ENCODE peak calls at places on chromosomes 16 and 17, in four cellular contexts. U, G, J and Z are unnamed samples. For H3K4me1, the result is how much of the 10 kb centered on the place peaks cover.

GRCh38 chr17:47072881-47073280 is 93.8 kb upstream of the RPRML start:
- DNase-seq in U (no peak), G (no peak), J (no peak), Z (peak)

GRCh38 chr17:73609688-73610210 is 34.5 kb downstream of the SDK2 start:
- DNase-seq in G (no peak), J (no peak), U (no peak), Z (no peak)

GRCh38 chr16:65500919-65501318 is 379.1 kb upstream of the CDH11 start:
- DNase-seq in J (no peak), U (no peak), G (no peak), Z (no peak)

GRCh38 chr17:8875957-8876356 is 8.5 kb upstream of the PIK3R6 start:
- DNase-seq in G (no peak), J (no peak), U (no peak), Z (no peak)

GRCh38 chr16:87006789-87007745 is 310.1 kb downstream of the C16orf95 start:
- DNase-seq in U (no peak), G (no peak), J (no peak), Z (no peak)

GRCh38 chr17:74592087-74592990 is at the start of gene CD300LD:
- DNase-seq in J (no peak), U (no peak), G (no peak), Z (no peak)

GRCh38 chr16:66286527-66286926 is 80.0 kb upstream of the CDH5 start:
- DNase-seq in G (no peak), J (no peak), U (no peak), Z (no peak)

GRCh38 chr16:87628940-87629339 is 26.6 kb downstream of the JPH3 start:
- DNase-seq in U (no peak), G (no peak), J (no peak), Z (no peak)

GRCh38 chr16:89952551-89952950 is 4.0 kb downstream of the DEF8 start:
- DNase-seq in U (no peak), G (no peak), J (no peak), Z (no peak)

GRCh38 chr17:82240506-82241182 is 11.8 kb downstream of the SLC16A3 start:
- DNase-seq in J (no peak), G (no peak), U (peak), Z (no peak)

GRCh38 chr17:73323622-73324455 is 12.0 kb upstream of the CDC42EP4 start:
- DNase-seq in J (peak), U (peak), G (no peak), Z (no peak)

GRCh38 chr16:66519482-66519881 is 30.4 kb downstream of the TK2 start:
- DNase-seq in U (no peak), J (no peak), G (no peak), Z (no peak)

GRCh38 chr17:45431531-45432404 is 902 bp downstream of the ARHGAP27 start:
- DNase-seq in J (peak), U (peak), G (peak), Z (peak)

GRCh38 chr17:28716740-28717577 is 709 bp downstream of the RAB34 start:
- DNase-seq in G (peak), J (peak), U (no peak), Z (peak)

GRCh38 chr17:48068491-48068961 is 20.4 kb downstream of the NFE2L1 start:
- DNase-seq in J (peak), U (no peak), G (no peak), Z (no peak)

GRCh38 chr17:81405382-81406005 is 10.2 kb downstream of the BAHCC1 start:
- DNase-seq in U (peak), J (peak), G (no peak), Z (peak)

GRCh38 chr17:61806941-61807340 is 56.4 kb downstream of the BRIP1 start:
- DNase-seq in J (no peak), U (no peak), G (no peak), Z (no peak)

DNA sequence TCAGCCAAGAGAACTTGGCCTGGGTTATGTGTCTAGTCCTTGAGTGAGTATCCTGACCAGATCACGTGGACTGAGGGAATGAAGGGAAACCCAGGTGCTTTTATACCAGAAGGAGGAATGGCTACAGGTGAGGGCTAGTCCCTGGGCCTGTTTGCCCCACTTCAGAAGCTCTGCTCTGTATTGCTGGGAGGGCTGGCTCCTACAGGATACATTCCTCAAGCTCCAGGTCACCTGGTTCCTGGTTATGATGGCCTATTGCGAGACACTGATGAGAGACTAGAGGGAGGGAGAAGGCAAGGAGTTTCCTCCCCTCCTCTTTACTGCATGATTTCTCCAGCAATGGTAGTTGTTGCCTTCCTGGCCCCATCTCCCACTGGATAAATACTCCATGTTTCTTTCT is 19.0 kb upstream of the SMG8 start:
- DNase-seq in G (no peak), U (no peak), J (no peak), Z (no peak)
- H3K4me1 ChIP-seq in G (under half), U (under half), J (under half), Z (under half)

DNA sequence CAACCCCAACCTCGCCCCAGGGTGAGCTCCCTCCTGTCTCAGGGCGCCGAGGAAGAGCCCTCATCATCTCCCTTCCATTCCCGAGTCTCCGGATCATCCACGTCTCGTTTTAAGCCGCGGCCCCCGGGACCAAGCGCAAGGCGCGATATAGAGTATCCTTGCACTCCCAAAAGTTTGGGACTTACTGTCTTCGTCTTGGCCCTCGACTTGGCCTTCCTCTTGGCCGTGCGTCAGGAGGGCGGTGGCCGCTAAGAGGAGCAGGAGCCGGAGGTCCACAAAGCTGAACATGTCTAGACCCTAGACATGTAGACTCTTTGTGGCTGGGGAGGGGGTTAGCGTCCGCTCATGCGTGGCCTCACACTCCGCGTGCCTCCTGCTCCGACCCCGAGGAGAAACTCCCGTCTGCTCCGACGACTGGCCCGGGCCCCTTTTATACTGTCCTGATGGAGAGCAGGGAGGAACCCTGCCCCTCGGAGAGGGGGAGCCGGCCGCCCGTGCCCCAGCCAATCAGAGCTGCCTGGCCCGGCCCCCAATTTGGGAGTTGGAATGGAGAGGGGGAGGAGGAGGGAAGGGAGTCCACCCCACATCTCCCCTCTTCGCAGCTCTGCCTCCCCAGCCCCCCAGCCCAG is at the start of gene COL1A1:
- DNase-seq in J (peak), G (no peak), U (peak), Z (peak)
- H3K4me1 ChIP-seq in J (under half), G (under half), U (under half), Z (under half)

GRCh38 chr16:24741862-24742261 is 12.4 kb downstream of the TNRC6A start:
- DNase-seq in G (no peak), J (no peak), U (no peak), Z (no peak)

GRCh38 chr16:24737916-24738594 is 8.6 kb downstream of the TNRC6A start:
- DNase-seq in U (no peak), G (no peak), J (no peak), Z (no peak)

GRCh38 chr16:24736758-24737157 is 7.3 kb downstream of the TNRC6A start:
- DNase-seq in U (peak), J (no peak), G (peak), Z (no peak)

GRCh38 chr16:24737391-24737871 is 8.0 kb downstream of the TNRC6A start:
- DNase-seq in U (no peak), J (no peak), G (no peak), Z (no peak)

GRCh38 chr16:24738895-24739294 is 9.4 kb downstream of the TNRC6A start:
- DNase-seq in J (no peak), U (no peak), G (no peak), Z (no peak)
- H3K4me1 ChIP-seq in J (under half), U (under half), G (under half), Z (under half)

DNA sequence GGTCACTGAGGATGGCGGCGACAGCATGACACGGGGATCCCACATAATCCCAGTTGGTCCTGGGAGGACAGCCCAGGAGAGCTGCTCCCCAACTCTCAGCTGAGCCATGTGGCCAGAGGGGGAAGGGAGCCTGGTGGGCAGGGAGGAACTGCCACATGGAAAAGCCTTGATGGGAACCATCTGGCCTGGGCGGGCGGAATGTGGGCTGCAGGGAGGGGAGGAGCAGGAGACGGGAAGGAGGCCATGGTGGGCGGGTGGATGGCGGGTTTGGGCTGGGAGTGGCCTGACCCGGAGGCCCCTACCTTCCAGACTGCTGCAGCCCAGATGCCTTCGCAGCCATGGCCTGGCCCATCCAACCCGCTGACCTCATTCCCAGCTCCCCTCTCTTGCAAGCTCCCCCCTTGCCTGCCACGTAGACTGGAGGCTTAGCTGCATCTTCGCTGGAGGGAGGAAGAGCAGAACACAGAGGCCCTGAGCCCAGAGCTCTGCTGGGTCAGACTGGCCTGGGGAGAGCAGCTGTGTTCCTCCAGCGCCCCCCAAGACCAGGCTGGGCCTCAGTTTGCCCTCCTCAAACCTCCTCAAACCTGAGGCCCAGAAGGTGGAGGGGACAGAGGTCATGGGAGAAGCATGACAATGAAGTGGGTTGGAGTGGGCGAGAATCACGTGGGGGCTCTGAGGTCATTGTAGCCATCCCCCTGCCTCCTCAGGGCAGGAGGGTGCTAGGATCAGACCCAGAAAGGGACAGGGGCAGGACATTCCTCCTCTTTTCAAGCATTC is 8.2 kb upstream of the COL1A1 start:
- DNase-seq in G (peak), J (peak), U (peak), Z (peak)
- H3K4me1 ChIP-seq in G (under half), J (half or more), U (under half), Z (under half)

GRCh38 chr16:14629612-14629918 is 495 bp downstream of the PARN start:
- DNase-seq in U (no peak), G (no peak), J (no peak), Z (no peak)

GRCh38 chr16:14635394-14636145 is 2.8 kb downstream of the BFAR start:
- DNase-seq in J (peak), G (no peak), U (no peak), Z (peak)

GRCh38 chr16:14632693-14633569 is at the start of gene BFAR:
- DNase-seq in G (peak), J (peak), U (peak), Z (peak)

GRCh38 chr16:14629919-14630619 is at the start of gene PARN:
- DNase-seq in U (peak), G (peak), J (peak), Z (peak)

GRCh38 chr16:14634389-14634725 is 1.6 kb downstream of the BFAR start:
- DNase-seq in U (no peak), G (no peak), J (no peak), Z (no peak)
- H3K4me1 ChIP-seq in U (under half), G (under half), J (under half), Z (under half)

DNA sequence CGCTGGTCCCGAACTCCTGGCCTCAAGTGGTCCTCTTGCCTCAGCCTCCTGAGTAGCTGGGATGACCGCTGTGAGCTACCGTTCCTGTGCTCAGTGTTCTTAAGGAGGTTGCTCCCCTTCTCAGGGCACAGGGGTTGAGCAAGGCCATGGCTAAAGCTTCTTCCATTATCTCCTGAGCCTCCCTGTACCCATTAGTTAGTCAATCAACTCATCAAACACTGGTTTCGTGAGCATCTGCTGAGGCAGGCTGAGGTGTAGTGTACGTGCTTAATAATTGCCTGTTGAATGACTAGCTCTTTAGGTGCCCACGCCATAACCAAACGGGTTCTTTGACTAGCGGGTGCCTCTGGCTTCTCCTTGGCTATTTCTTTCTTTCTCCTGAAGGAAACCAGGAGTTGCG is 11.7 kb downstream of the SGCA start:
- DNase-seq in U (no peak), G (no peak), J (no peak), Z (no peak)
- H3K4me1 ChIP-seq in U (under half), G (under half), J (under half), Z (under half)

GRCh38 chr17:2061441-2061797 is 6.5 kb downstream of the HIC1 start:
- DNase-seq in J (no peak), G (no peak), U (peak), Z (no peak)

GRCh38 chr17:2062571-2063183 is 7.8 kb downstream of the HIC1 start:
- DNase-seq in G (no peak), U (peak), J (no peak), Z (no peak)

GRCh38 chr17:2059837-2060658 is 5.1 kb downstream of the HIC1 start:
- DNase-seq in U (no peak), G (no peak), J (no peak), Z (no peak)

GRCh38 chr17:2059125-2059836 is 4.4 kb downstream of the HIC1 start:
- DNase-seq in U (no peak), G (no peak), J (no peak), Z (no peak)

DNA sequence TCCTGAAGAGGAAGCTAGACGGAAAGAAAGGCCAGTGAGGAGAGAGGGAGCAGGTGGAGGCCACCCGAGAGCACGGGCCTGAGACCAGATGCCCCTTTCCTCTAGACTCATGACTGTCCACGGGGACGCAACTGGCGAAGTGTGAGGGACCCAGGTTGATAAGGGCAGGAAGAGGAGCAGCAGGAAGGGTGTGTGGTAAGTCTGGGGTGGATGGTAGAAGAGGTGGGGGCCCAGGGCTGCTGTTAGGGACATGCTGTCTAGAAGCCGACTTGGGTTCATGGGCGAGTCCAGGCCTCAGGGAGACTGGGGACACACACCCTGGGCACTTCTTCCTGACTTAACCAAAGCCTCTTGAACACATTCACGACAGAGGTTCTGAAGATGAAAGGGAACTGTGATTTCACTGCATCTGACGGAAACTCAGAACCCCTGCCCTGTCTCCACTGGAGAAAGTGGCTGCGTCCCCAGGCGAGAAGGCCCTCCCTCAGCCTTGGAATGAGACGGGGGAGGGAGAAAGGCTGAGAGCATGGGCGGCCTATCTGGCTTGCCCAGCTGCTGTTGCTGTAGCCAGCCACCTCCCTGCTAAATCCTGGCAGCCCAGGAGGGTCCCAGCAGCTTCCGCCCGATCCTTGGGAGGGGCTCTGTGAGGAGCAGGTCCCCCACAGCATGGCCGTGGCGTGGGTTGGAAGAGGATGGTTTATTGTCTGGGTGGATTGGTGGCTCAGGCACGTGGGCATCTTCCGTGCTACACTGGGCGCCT is 6.0 kb downstream of the HIC1 start:
- DNase-seq in G (no peak), J (no peak), U (peak), Z (no peak)
- H3K4me1 ChIP-seq in G (under half), J (under half), U (half or more), Z (under half)

GRCh38 chr16:50745940-50746339 is 4.1 kb downstream of the CYLD start:
- DNase-seq in J (no peak), U (no peak), G (no peak), Z (no peak)

GRCh38 chr16:50741808-50742520 is at the start of gene CYLD:
- DNase-seq in J (peak), U (peak), G (peak), Z (peak)

GRCh38 chr16:50744911-50745310 is 3.0 kb downstream of the CYLD start:
- DNase-seq in J (no peak), G (no peak), U (no peak), Z (no peak)

GRCh38 chr16:50742521-50743150 is 750 bp downstream of the CYLD start:
- DNase-seq in J (peak), G (no peak), U (peak), Z (peak)

GRCh38 chr16:50743575-50744225 is 1.8 kb downstream of the CYLD start:
- DNase-seq in J (no peak), U (no peak), G (no peak), Z (no peak)
- H3K4me1 ChIP-seq in J (under half), U (under half), G (under half), Z (under half)